ENCODE peak calls at places on chromosome 11, in six cellular contexts. One of them, this sample, is unnamed.

GRCh38 chr11:61706452-61707400 is 26.5 kb downstream of the DAGLA start:
- DNase-seq in astrocyte of the cerebellum: no peak
- DNase-seq in breast epithelium: no peak
- DNase-seq in lung: no peak
- DNase-seq in pancreas: no peak
- DNase-seq in right lobe of liver: no peak
- DNase-seq in this sample: no peak

GRCh38 chr11:72225411-72225951 is 914 bp downstream of the INPPL1 start:
- DNase-seq in right lobe of liver: no peak
- DNase-seq in breast epithelium: peak
- DNase-seq in pancreas: peak
- DNase-seq in lung: peak
- DNase-seq in astrocyte of the cerebellum: no peak
- DNase-seq in this sample: no peak

GRCh38 chr11:86784247-86784681 is 16.1 kb upstream of the PRSS23 start:
- DNase-seq in pancreas: no peak
- DNase-seq in lung: no peak
- DNase-seq in breast epithelium: no peak
- DNase-seq in astrocyte of the cerebellum: no peak
- DNase-seq in right lobe of liver: no peak
- DNase-seq in this sample: peak

GRCh38 chr11:93279911-93280347 is 50.6 kb upstream of the DEUP1 start:
- DNase-seq in breast epithelium: no peak
- DNase-seq in pancreas: no peak
- DNase-seq in right lobe of liver: no peak
- DNase-seq in astrocyte of the cerebellum: no peak
- DNase-seq in lung: no peak
- DNase-seq in this sample: no peak

GRCh38 chr11:1890856-1891830 is 552 bp downstream of the PRR33 start:
- DNase-seq in breast epithelium: no peak
- DNase-seq in pancreas: peak
- DNase-seq in astrocyte of the cerebellum: no peak
- DNase-seq in right lobe of liver: no peak
- DNase-seq in lung: no peak
- DNase-seq in this sample: no peak

GRCh38 chr11:121406291-121406690 is 45.8 kb upstream of the SORL1 start:
- DNase-seq in astrocyte of the cerebellum: no peak
- DNase-seq in breast epithelium: no peak
- DNase-seq in right lobe of liver: no peak
- DNase-seq in pancreas: no peak
- DNase-seq in lung: no peak
- DNase-seq in this sample: no peak

GRCh38 chr11:108670381-108670930 is 5.6 kb downstream of the DDX10 start:
- DNase-seq in pancreas: no peak
- DNase-seq in right lobe of liver: no peak
- DNase-seq in lung: no peak
- DNase-seq in astrocyte of the cerebellum: no peak
- DNase-seq in breast epithelium: no peak
- DNase-seq in this sample: no peak

GRCh38 chr11:43933608-43934358 is 8.7 kb upstream of the C11orf96 start:
- DNase-seq in pancreas: no peak
- DNase-seq in breast epithelium: no peak
- DNase-seq in lung: no peak
- DNase-seq in right lobe of liver: no peak
- DNase-seq in astrocyte of the cerebellum: no peak
- DNase-seq in this sample: peak

GRCh38 chr11:103633037-103633788 is 403.2 kb upstream of the DDI1 start:
- DNase-seq in right lobe of liver: no peak
- DNase-seq in pancreas: no peak
- DNase-seq in astrocyte of the cerebellum: peak
- DNase-seq in lung: no peak
- DNase-seq in breast epithelium: no peak
- DNase-seq in this sample: peak

GRCh38 chr11:530960-531825 is 4.2 kb downstream of the HRAS start:
- DNase-seq in right lobe of liver: no peak
- DNase-seq in astrocyte of the cerebellum: no peak
- DNase-seq in pancreas: no peak
- DNase-seq in lung: no peak
- DNase-seq in breast epithelium: no peak
- DNase-seq in this sample: no peak

GRCh38 chr11:9748361-9748970 is 84.6 kb downstream of the SWAP70 start:
- DNase-seq in lung: peak
- DNase-seq in breast epithelium: no peak
- DNase-seq in pancreas: no peak
- DNase-seq in right lobe of liver: no peak
- DNase-seq in astrocyte of the cerebellum: peak
- DNase-seq in this sample: peak

GRCh38 chr11:12441081-12441801 is 63.9 kb downstream of the PARVA start:
- DNase-seq in astrocyte of the cerebellum: peak
- DNase-seq in pancreas: no peak
- DNase-seq in breast epithelium: no peak
- DNase-seq in right lobe of liver: no peak
- DNase-seq in lung: no peak
- DNase-seq in this sample: no peak

GRCh38 chr11:70108250-70108649 is 30.1 kb downstream of the ANO1 start:
- DNase-seq in breast epithelium: peak
- DNase-seq in lung: no peak
- DNase-seq in pancreas: peak
- DNase-seq in astrocyte of the cerebellum: no peak
- DNase-seq in right lobe of liver: no peak
- DNase-seq in this sample: peak

GRCh38 chr11:1126935-1127663 is 30.7 kb upstream of the MUC5AC start:
- DNase-seq in right lobe of liver: no peak
- DNase-seq in pancreas: no peak
- DNase-seq in astrocyte of the cerebellum: no peak
- DNase-seq in breast epithelium: no peak
- DNase-seq in lung: no peak
- DNase-seq in this sample: no peak

GRCh38 chr11:99632969-99633368 is 612.2 kb downstream of the CNTN5 start:
- DNase-seq in pancreas: no peak
- DNase-seq in lung: no peak
- DNase-seq in astrocyte of the cerebellum: no peak
- DNase-seq in right lobe of liver: no peak
- DNase-seq in breast epithelium: no peak
- DNase-seq in this sample: no peak

GRCh38 chr11:15969281-15969680 is 387.1 kb downstream of the SOX6 start:
- DNase-seq in lung: peak
- DNase-seq in right lobe of liver: peak
- DNase-seq in astrocyte of the cerebellum: peak
- DNase-seq in breast epithelium: no peak
- DNase-seq in pancreas: peak
- DNase-seq in this sample: peak

GRCh38 chr11:116078101-116078561 is 573.9 kb upstream of the CADM1 start:
- DNase-seq in astrocyte of the cerebellum: no peak
- DNase-seq in right lobe of liver: no peak
- DNase-seq in breast epithelium: no peak
- DNase-seq in lung: no peak
- DNase-seq in pancreas: no peak
- DNase-seq in this sample: no peak

GRCh38 chr11:73393479-73394415 is 17.5 kb downstream of the RELT start:
- DNase-seq in lung: peak
- DNase-seq in breast epithelium: peak
- DNase-seq in astrocyte of the cerebellum: peak
- DNase-seq in pancreas: peak
- DNase-seq in right lobe of liver: peak
- DNase-seq in this sample: peak

GRCh38 chr11:808427-809286 is 1.1 kb upstream of the RPLP2 start:
- DNase-seq in breast epithelium: no peak
- DNase-seq in pancreas: no peak
- DNase-seq in astrocyte of the cerebellum: no peak
- DNase-seq in lung: no peak
- DNase-seq in right lobe of liver: no peak
- DNase-seq in this sample: no peak

GRCh38 chr11:69530278-69531070 is 49.0 kb downstream of the LINC01488 start:
- DNase-seq in right lobe of liver: peak
- DNase-seq in lung: no peak
- DNase-seq in astrocyte of the cerebellum: no peak
- DNase-seq in breast epithelium: no peak
- DNase-seq in pancreas: no peak
- DNase-seq in this sample: no peak

GRCh38 chr11:1780700-1781592 is 17.2 kb upstream of the CTSD start:
- DNase-seq in astrocyte of the cerebellum: no peak
- DNase-seq in pancreas: no peak
- DNase-seq in breast epithelium: no peak
- DNase-seq in right lobe of liver: peak
- DNase-seq in lung: no peak
- DNase-seq in this sample: no peak

GRCh38 chr11:64094463-64095223 is 58.9 kb downstream of the FLRT1 start:
- DNase-seq in astrocyte of the cerebellum: peak
- DNase-seq in lung: no peak
- DNase-seq in pancreas: no peak
- DNase-seq in breast epithelium: no peak
- DNase-seq in right lobe of liver: no peak
- DNase-seq in this sample: peak

GRCh38 chr11:19829109-19829790 is 116.6 kb downstream of the NAV2 start:
- DNase-seq in lung: peak
- DNase-seq in right lobe of liver: no peak
- DNase-seq in breast epithelium: peak
- DNase-seq in pancreas: no peak
- DNase-seq in astrocyte of the cerebellum: no peak
- DNase-seq in this sample: no peak

GRCh38 chr11:124581817-124582216 is 12.0 kb downstream of the OR8A1 start:
- DNase-seq in breast epithelium: no peak
- DNase-seq in astrocyte of the cerebellum: no peak
- DNase-seq in right lobe of liver: no peak
- DNase-seq in lung: no peak
- DNase-seq in pancreas: no peak
- DNase-seq in this sample: no peak

GRCh38 chr11:87338046-87338639 is 300.4 kb downstream of the TMEM135 start:
- DNase-seq in lung: no peak
- DNase-seq in pancreas: no peak
- DNase-seq in astrocyte of the cerebellum: no peak
- DNase-seq in right lobe of liver: no peak
- DNase-seq in breast epithelium: no peak
- DNase-seq in this sample: no peak

GRCh38 chr11:112612283-112612849 is 348.9 kb upstream of the NCAM1 start:
- DNase-seq in breast epithelium: no peak
- DNase-seq in lung: no peak
- DNase-seq in astrocyte of the cerebellum: no peak
- DNase-seq in pancreas: no peak
- DNase-seq in right lobe of liver: no peak
- DNase-seq in this sample: no peak
- H3K4me3 ChIP-seq in breast epithelium: no peak
- H3K4me3 ChIP-seq in lung: no peak
- H3K4me3 ChIP-seq in astrocyte of the cerebellum: no peak
- H3K4me3 ChIP-seq in pancreas: no peak
- H3K4me3 ChIP-seq in right lobe of liver: no peak
- H3K4me3 ChIP-seq in this sample: no peak

GRCh38 chr11:14358729-14359439 is at the start of gene RRAS2:
- DNase-seq in pancreas: peak
- DNase-seq in right lobe of liver: peak
- DNase-seq in breast epithelium: peak
- DNase-seq in lung: peak
- DNase-seq in astrocyte of the cerebellum: peak
- DNase-seq in this sample: peak
- TF ChIP-seq CTCF in pancreas: no peak
- TF ChIP-seq CTCF in right lobe of liver: no peak
- TF ChIP-seq CTCF in breast epithelium: no peak
- TF ChIP-seq CTCF in lung: no peak
- TF ChIP-seq CTCF in astrocyte of the cerebellum: no peak
- TF ChIP-seq CTCF in this sample: no peak

GRCh38 chr11:123558536-123559315 is 95.7 kb downstream of the SCN3B start:
- DNase-seq in breast epithelium: no peak
- DNase-seq in pancreas: no peak
- DNase-seq in right lobe of liver: no peak
- DNase-seq in lung: no peak
- DNase-seq in astrocyte of the cerebellum: no peak
- DNase-seq in this sample: peak

GRCh38 chr11:123562166-123562565 is 92.3 kb downstream of the SCN3B start:
- DNase-seq in pancreas: no peak
- DNase-seq in right lobe of liver: no peak
- DNase-seq in lung: no peak
- DNase-seq in breast epithelium: no peak
- DNase-seq in astrocyte of the cerebellum: no peak
- DNase-seq in this sample: no peak

GRCh38 chr11:123560001-123560400 is 94.4 kb downstream of the SCN3B start:
- DNase-seq in pancreas: peak
- DNase-seq in right lobe of liver: no peak
- DNase-seq in lung: no peak
- DNase-seq in breast epithelium: no peak
- DNase-seq in astrocyte of the cerebellum: no peak
- DNase-seq in this sample: peak

GRCh38 chr11:123561046-123561781 is 93.2 kb downstream of the SCN3B start:
- DNase-seq in astrocyte of the cerebellum: no peak
- DNase-seq in pancreas: no peak
- DNase-seq in right lobe of liver: no peak
- DNase-seq in lung: no peak
- DNase-seq in breast epithelium: peak
- DNase-seq in this sample: peak

DNA sequence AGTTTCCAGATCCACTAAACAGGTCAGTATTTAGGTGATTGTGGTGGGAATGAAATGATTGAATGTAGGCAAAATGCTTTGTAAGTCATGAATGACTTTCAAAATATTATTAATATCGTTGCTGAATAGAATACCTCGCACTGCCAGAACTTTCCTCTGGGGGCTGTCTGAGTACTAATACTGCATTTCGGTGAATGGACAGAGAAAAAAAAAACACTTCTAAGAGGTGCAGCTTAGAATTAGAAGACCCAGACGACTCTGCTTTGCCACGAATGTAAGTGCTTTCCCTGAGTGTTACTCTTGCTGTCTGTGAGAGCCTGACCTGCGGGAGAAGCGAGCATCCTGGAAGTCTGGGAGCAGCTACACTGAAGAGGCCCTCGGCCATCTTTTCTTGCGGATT is 95.0 kb downstream of the SCN3B start:
- DNase-seq in right lobe of liver: no peak
- DNase-seq in lung: no peak
- DNase-seq in astrocyte of the cerebellum: no peak
- DNase-seq in pancreas: no peak
- DNase-seq in breast epithelium: no peak
- DNase-seq in this sample: peak
- H3K4me3 ChIP-seq in right lobe of liver: no peak
- H3K4me3 ChIP-seq in lung: no peak
- H3K4me3 ChIP-seq in astrocyte of the cerebellum: peak
- H3K4me3 ChIP-seq in pancreas: no peak
- H3K4me3 ChIP-seq in breast epithelium: peak
- H3K4me3 ChIP-seq in this sample: peak

DNA sequence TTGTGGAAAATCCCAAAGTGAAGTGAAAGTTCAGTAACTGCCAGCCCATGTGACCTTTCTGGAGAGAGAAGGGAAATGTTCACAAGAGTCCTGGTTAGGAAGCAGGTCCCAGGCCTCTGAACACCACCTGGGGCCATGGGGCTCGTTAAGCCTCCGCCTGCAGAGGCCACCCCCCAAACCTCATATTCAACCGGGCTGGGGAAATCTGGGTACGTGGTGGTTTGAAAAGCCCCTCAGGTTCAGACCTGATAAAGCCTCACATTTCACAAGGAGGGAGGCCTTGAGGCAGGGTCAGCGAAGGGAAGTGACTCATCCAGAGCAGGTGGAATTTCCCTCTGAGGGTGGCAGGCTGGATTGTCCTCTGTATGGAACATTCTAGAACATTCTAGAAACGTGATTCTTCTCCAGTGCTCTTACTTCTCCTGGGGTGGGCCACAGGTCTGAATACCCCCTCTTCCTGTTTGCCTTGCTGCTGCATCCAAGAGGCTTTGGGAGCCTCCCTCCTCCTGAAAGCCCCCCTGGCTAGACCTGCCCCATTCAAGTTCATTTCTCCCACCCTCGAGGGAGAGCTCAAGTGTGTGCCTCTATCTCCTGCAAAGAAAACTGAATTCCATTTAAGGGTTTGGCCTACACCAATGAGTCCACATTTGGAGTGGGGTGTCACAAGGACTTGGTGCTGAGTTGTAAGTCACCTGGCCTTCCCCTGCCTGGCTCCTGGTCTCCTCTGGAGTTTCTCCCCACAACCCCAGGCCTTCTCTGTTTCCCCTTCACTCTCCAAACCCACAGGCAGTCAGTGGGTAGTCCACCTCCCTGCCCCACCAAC is 6.3 kb downstream of the FXYD2 start:
- DNase-seq in astrocyte of the cerebellum: no peak
- DNase-seq in breast epithelium: no peak
- DNase-seq in lung: no peak
- DNase-seq in right lobe of liver: no peak
- DNase-seq in pancreas: no peak
- DNase-seq in this sample: no peak
- TF ChIP-seq CTCF in astrocyte of the cerebellum: no peak
- TF ChIP-seq CTCF in breast epithelium: no peak
- TF ChIP-seq CTCF in lung: no peak
- TF ChIP-seq CTCF in right lobe of liver: no peak
- TF ChIP-seq CTCF in pancreas: no peak
- TF ChIP-seq CTCF in this sample: no peak